ENCODE peak calls at places on chromosomes 11 and 22, in nine cellular contexts. O is CD8-positive, alpha-beta memory T cell; M is colonic mucosa; X is brain microvascular endothelial cell; P is Karpas-422; L is H9; I is endodermal cell; R is GM23248; S is cardiac muscle cell. V is an unnamed sample.

GRCh38 chr11:100863080-100863581 is 176.0 kb downstream of the ARHGAP42 start:
- DNase-seq in O (no peak), M (no peak), X (peak; percentile 85), P (no peak), L (no peak), I (no peak), R (peak; percentile 81), S (peak; percentile 78), V (no peak)

GRCh38 chr11:9535189-9535781 is 38.2 kb upstream of the WEE1 start:
- DNase-seq in O (peak; percentile 78), M (peak; percentile 84), X (peak; percentile 36), P (peak; percentile 90), L (peak; percentile 88), I (peak; percentile 96), R (peak; percentile 92), S (peak; percentile 65), V (peak; percentile 23)

GRCh38 chr22:43862074-43862881 is at the start of gene SULT4A1:
- DNase-seq in O (no peak), M (no peak), X (no peak), P (no peak), L (peak; percentile 61), I (peak; percentile 75), R (peak; percentile 46), S (peak; percentile 52), V (no peak)

GRCh38 chr22:49928185-49928495 is 9.7 kb downstream of the CRELD2 start:
- DNase-seq in O (no peak), M (no peak), X (no peak), P (no peak), L (no peak), I (no peak), R (no peak), S (no peak), V (no peak)

GRCh38 chr11:62652156-62653006 is 721 bp downstream of the INTS5 start:
- DNase-seq in O (peak; percentile 65), M (no peak), X (no peak), P (no peak), L (no peak), I (no peak), R (peak; percentile 52), S (no peak), V (no peak)

GRCh38 chr11:80109031-80109430 is 668.2 kb upstream of the TENM4 start:
- DNase-seq in O (no peak), M (no peak), X (no peak), P (no peak), L (no peak), I (no peak), R (no peak), S (no peak), V (no peak)

GRCh38 chr22:48507171-48507570 is 1320.5 kb downstream of the BRD1 start:
- DNase-seq in O (no peak), M (no peak), X (no peak), P (no peak), L (no peak), I (no peak), R (no peak), S (no peak), V (no peak)

GRCh38 chr11:41201156-41201555 is 258.3 kb downstream of the LRRC4C start:
- DNase-seq in O (no peak), M (no peak), X (no peak), P (peak; percentile 56), L (peak; percentile 54), I (peak; percentile 89), R (peak; percentile 0), S (peak; percentile 72), V (no peak)

GRCh38 chr11:86514453-86514852 is 139.8 kb downstream of the CCDC81 start:
- DNase-seq in O (no peak), M (no peak), X (no peak), P (peak; percentile 78), L (no peak), I (no peak), R (no peak), S (no peak), V (no peak)
- H3K27ac ChIP-seq in O (no peak overlapping the region), M (no peak overlapping the region), X (no peak overlapping the region), P (no peak overlapping the region), L (no peak overlapping the region), I (no peak overlapping the region), R (no peak overlapping the region), S (peak overlapping the region; percentile 74), V (no peak overlapping the region)

DNA sequence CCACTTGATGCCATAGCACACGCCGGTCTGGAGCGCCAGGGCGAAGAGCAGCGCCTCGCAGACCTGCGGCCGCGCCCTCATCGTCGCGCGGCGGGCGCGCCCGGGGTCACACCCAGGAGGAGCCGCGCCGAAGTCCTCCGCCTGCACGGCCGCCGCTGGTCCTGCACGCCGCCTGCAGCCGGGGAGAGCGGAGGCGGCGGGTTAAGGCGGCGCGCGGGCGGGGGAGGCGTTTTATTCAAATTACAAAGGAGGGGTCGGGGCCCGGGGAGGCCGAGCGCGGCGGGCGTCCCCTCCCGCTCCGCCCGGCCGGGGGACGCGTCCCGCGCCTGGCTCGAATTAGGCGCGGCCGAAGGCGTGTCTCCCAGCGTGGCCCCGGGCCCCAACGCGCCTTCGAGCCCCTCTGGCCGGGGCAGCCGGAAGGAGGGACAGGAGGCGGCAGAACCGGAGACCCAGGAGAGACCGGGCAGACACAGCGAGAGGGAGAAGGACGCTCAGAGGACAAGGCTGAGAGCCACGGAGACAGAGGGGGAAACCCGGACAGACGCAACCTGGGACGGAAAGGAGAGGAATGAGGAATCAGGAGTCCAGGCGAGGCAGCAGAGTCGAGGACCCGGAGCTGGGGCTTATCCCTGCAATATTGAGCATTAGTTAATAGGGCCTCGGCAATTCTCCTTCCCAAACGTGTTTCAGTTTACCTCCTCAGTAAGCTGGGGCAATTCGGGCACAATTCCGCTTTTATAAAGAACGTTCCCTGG is at the start of gene WNT11:
- DNase-seq in O (peak; percentile 38), M (peak; percentile 79), X (peak; percentile 12), P (peak; percentile 80), L (peak; percentile 69), I (peak; percentile 81), R (peak; percentile 69), S (peak; percentile 90), V (no peak)
- H3K27me3 ChIP-seq in O (peaks cover 44% of the 10 kb centered on the region), M (peaks cover 38% of the 10 kb centered on the region), X (peaks cover 48% of the 10 kb centered on the region), P (no peaks in the 10 kb centered on the region), L (peaks cover 66% of the 10 kb centered on the region), I (peaks cover 87% of the 10 kb centered on the region), R (peaks cover 22% of the 10 kb centered on the region), S (peaks cover 17% of the 10 kb centered on the region), V (no peaks in the 10 kb centered on the region)

GRCh38 chr11:49499117-49499516 is 290.7 kb upstream of the FOLH1 start:
- DNase-seq in O (no peak), M (no peak), X (no peak), P (no peak), L (peak; percentile 40), I (peak; percentile 47), R (no peak), S (no peak), V (no peak)
- H3K27ac ChIP-seq in O (no peak overlapping the region), M (no peak overlapping the region), X (no peak overlapping the region), P (no peak overlapping the region), L (no peak overlapping the region), I (no peak overlapping the region), R (no peak overlapping the region), S (no peak overlapping the region), V (no peak overlapping the region)

GRCh38 chr22:41595703-41596102 is 6.1 kb upstream of the PMM1 start:
- DNase-seq in O (no peak), M (no peak), X (no peak), P (no peak), L (no peak), I (no peak), R (no peak), S (no peak), V (no peak)
- H3K27me3 ChIP-seq in O (no peaks in the 10 kb centered on the region), M (no peaks in the 10 kb centered on the region), X (no peaks in the 10 kb centered on the region), P (no peaks in the 10 kb centered on the region), L (no peaks in the 10 kb centered on the region), I (no peaks in the 10 kb centered on the region), R (no peaks in the 10 kb centered on the region), S (no peaks in the 10 kb centered on the region), V (no peaks in the 10 kb centered on the region)

GRCh38 chr22:28910575-28911278 is 27.4 kb downstream of the ZNRF3 start:
- DNase-seq in O (no peak), M (no peak), X (no peak), P (no peak), L (no peak), I (no peak), R (no peak), S (peak; percentile 48), V (no peak)
- H3K27ac ChIP-seq in O (no peak overlapping the region), M (no peak overlapping the region), X (no peak overlapping the region), P (no peak overlapping the region), L (no peak overlapping the region), I (no peak overlapping the region), R (no peak overlapping the region), S (peak overlapping the region; percentile 81), V (peak overlapping the region; percentile 90)

DNA sequence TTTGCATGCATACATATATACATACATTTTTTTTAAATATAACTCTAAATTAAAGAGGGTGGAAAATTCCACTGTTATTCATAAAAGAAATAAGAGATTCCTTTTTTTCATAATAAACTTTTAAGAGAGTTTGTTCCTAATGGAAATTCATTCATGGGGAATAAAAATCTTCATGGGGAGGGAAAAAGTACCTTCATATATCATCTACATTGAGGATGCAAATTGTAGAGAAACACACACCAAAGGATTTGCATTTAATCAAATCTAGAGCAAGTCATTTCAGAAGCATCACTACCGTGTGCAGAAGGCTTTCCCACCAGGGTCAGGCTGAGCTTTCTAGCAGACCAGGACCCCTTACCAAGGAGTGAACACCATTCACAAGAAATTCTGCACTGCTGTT is at the start of gene POU2AF2:
- DNase-seq in O (no peak), M (no peak), X (no peak), P (peak; percentile 67), L (no peak), I (no peak), R (no peak), S (no peak), V (no peak)
- H3K27me3 ChIP-seq in O (no peaks in the 10 kb centered on the region), M (no peaks in the 10 kb centered on the region), X (no peaks in the 10 kb centered on the region), P (peaks cover 5% of the 10 kb centered on the region), L (no peaks in the 10 kb centered on the region), I (no peaks in the 10 kb centered on the region), R (peaks cover 52% of the 10 kb centered on the region), S (no peaks in the 10 kb centered on the region), V (no peaks in the 10 kb centered on the region)

V was measured in thoracic aorta.